ENCODE peak calls at places on chromosomes 11 and 22, in seven cellular contexts. K is bronchial epithelial cell, H is PC-9, R is astrocyte, Z is mammary epithelial cell, G is endodermal cell, Q is tibial artery. W is an unnamed sample.

GRCh38 chr11:75160328-75160757 is 9.4 kb downstream of the SLCO2B1 start:
- DNase-seq in K (no peak), H (no peak), Q (no peak), G (no peak), Z (no peak), R (no peak), W (no peak)

GRCh38 chr11:85277693-85278092 is 349.5 kb downstream of the DLG2 start:
- DNase-seq in H (no peak), Q (no peak), K (no peak), R (no peak), G (no peak), Z (no peak), W (no peak)

GRCh38 chr22:42473484-42474193 is 41.4 kb upstream of the NFAM1 start:
- DNase-seq in Q (no peak), H (peak; percentile 22), R (peak; percentile 14), G (no peak), K (peak; percentile 67), Z (peak; percentile 53), W (peak; percentile 63)

GRCh38 chr11:13216019-13217006 is 61.3 kb upstream of the BMAL1 start:
- DNase-seq in Q (no peak), K (peak; percentile 96), H (peak; percentile 80), R (peak; percentile 98), G (peak; percentile 86), Z (peak; percentile 96), W (no peak)

GRCh38 chr11:16194566-16194965 is 161.8 kb downstream of the SOX6 start:
- DNase-seq in Z (no peak), G (no peak), H (no peak), K (no peak), R (peak; percentile 48), Q (no peak), W (no peak)

GRCh38 chr22:36352775-36353507 is 34.8 kb downstream of the MYH9 start:
- DNase-seq in Q (peak; percentile 86), R (peak; percentile 88), Z (peak; percentile 71), G (no peak), K (no peak), H (no peak), W (no peak)

GRCh38 chr11:72781313-72782080 is 12.3 kb downstream of the STARD10 start:
- DNase-seq in G (peak; percentile 82), R (no peak), H (peak; percentile 32), K (no peak), Z (no peak), Q (no peak), W (peak; percentile 43)

GRCh38 chr11:3359092-3359824 is 19.7 kb downstream of the ZNF195 start:
- DNase-seq in Q (no peak), G (no peak), H (no peak), R (peak; percentile 11), K (no peak), Z (no peak), W (no peak)

GRCh38 chr22:22720201-22720723 is 75.8 kb downstream of the GGTLC2 start:
- DNase-seq in H (no peak), K (peak; percentile 41), R (no peak), G (peak; percentile 87), Q (no peak), Z (no peak), W (peak; percentile 84)

GRCh38 chr11:43837879-43838278 is 42.8 kb upstream of the ALKBH3 start:
- DNase-seq in G (no peak), K (no peak), Z (no peak), R (no peak), Q (no peak), H (no peak), W (no peak)

GRCh38 chr11:116913000-116913399 is 75.6 kb upstream of the APOA1 start:
- DNase-seq in Q (no peak), G (no peak), H (no peak), K (peak; percentile 77), R (peak; percentile 78), Z (peak; percentile 26), W (no peak)

GRCh38 chr11:126390418-126390817 is 34.9 kb downstream of the ST3GAL4 start:
- DNase-seq in K (no peak), Q (no peak), R (no peak), Z (no peak), H (no peak), G (no peak), W (no peak)

GRCh38 chr11:13073119-13073981 is 64.2 kb downstream of the RASSF10 start:
- DNase-seq in K (peak; percentile 99), Q (no peak), R (peak; percentile 87), Z (peak; percentile 100), G (no peak), H (peak; percentile 46), W (peak; percentile 78)

GRCh38 chr22:47901911-47902310 is 1139.5 kb downstream of the TBC1D22A start:
- DNase-seq in K (no peak), Z (no peak), R (no peak), G (peak; percentile 67), Q (no peak), H (no peak), W (no peak)

GRCh38 chr22:36360011-36360410 is 27.8 kb downstream of the MYH9 start:
- DNase-seq in G (no peak), Q (no peak), R (no peak), K (no peak), Z (no peak), H (no peak), W (no peak)

GRCh38 chr11:67071420-67072284 is 15.0 kb downstream of the RHOD start:
- DNase-seq in K (no peak), R (peak; percentile 32), G (peak; percentile 97), H (no peak), Z (no peak), Q (peak; percentile 70), W (peak; percentile 82)

GRCh38 chr22:20248461-20248959 is 19.6 kb downstream of the RTN4R start:
- DNase-seq in Z (no peak), H (no peak), K (no peak), Q (no peak), G (no peak), R (no peak), W (no peak)

GRCh38 chr11:102730036-102730815 is 5.5 kb upstream of the MMP8 start:
- DNase-seq in Q (no peak), R (peak; percentile 16), Z (no peak), H (no peak), G (no peak), K (no peak), W (no peak)

GRCh38 chr22:24011735-24012068 is 598 bp downstream of the CABIN1 start:
- DNase-seq in R (peak; percentile 6), Q (no peak), K (peak; percentile 20), Z (no peak), G (no peak), H (no peak), W (no peak)

GRCh38 chr11:128394436-128395089 is 192.8 kb downstream of the ETS1 start:
- DNase-seq in R (peak; percentile 25), Z (no peak), G (no peak), Q (no peak), H (no peak), K (no peak), W (no peak)

GRCh38 chr11:93737904-93738612 is 3.2 kb downstream of the TAF1D start:
- DNase-seq in R (peak; percentile 18), G (no peak), K (peak; percentile 84), Q (no peak), H (no peak), Z (peak; percentile 69), W (peak; percentile 42)

GRCh38 chr11:74325649-74326645 is 14.5 kb upstream of the P4HA3 start:
- DNase-seq in H (no peak), Q (peak; percentile 96), Z (no peak), R (peak; percentile 91), K (no peak), G (no peak), W (no peak)

GRCh38 chr11:117970400-117971024 is 15.7 kb upstream of the IL10RA start:
- DNase-seq in G (no peak), Q (peak; percentile 48), Z (peak; percentile 71), R (no peak), H (no peak), K (peak; percentile 80), W (no peak)

GRCh38 chr22:26393929-26394328 is 35.1 kb upstream of the ASPHD2 start:
- DNase-seq in K (no peak), H (no peak), Z (no peak), Q (no peak), G (peak; percentile 59), R (no peak), W (no peak)
- TF ChIP-seq CTCF in K (no peak), H (no peak), Z (no peak), Q (no peak), G (peak; percentile 60), R (no peak), W (peak; percentile 18)

DNA sequence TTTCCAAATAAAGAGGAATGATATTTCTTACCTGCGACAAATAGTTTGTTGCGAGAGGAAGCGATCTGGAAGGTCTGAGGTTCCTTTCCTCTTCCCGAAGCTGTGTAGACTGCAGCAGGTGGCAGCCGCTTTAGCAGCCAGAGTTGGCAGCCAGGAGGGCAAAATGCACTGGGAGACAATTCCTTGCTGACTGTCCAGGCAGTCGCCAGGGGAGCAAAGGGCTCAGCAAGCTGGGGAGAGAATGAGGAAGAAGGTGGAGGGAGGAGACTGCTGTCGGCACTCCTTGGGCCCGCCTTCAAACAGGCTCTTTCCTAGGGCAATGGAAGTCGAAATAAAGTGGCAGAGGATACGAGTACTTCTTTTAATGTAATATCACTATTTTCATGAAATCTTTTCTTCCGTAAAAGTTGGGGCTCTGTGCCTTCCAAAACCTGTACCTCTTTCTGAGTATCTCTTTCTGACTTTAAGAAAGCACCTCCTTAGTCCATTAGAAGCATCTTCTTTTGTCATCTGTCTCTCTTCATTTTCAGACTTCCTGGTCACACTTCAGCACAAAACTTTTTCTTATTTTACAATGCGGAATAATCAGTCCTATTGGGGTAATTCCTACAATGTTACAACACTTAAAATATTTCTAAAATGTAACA is at the start of gene IL18:
- DNase-seq in G (peak; percentile 75), H (peak; percentile 75), Q (peak; percentile 41), K (peak; percentile 74), R (no peak), Z (no peak), W (no peak)
- H3K4me3 ChIP-seq in G (no peak within 1 kb of the TSS), H (peak within 1 kb of the TSS; percentile 68), Q (peak within 1 kb of the TSS; percentile 18), K (peak within 1 kb of the TSS; percentile 43), R (no peak within 1 kb of the TSS), Z (no peak within 1 kb of the TSS), W (no peak within 1 kb of the TSS)

GRCh38 chr11:100328626-100329340 is 358.3 kb upstream of the ARHGAP42 start:
- DNase-seq in R (no peak), G (peak; percentile 51), H (peak; percentile 54), Q (no peak), Z (peak; percentile 87), K (peak; percentile 98), W (peak; percentile 16)
- TF ChIP-seq CTCF in R (no peak), G (peak; percentile 66), H (no peak), Q (no peak), Z (peak; percentile 4), K (peak; percentile 26), W (no peak)

DNA sequence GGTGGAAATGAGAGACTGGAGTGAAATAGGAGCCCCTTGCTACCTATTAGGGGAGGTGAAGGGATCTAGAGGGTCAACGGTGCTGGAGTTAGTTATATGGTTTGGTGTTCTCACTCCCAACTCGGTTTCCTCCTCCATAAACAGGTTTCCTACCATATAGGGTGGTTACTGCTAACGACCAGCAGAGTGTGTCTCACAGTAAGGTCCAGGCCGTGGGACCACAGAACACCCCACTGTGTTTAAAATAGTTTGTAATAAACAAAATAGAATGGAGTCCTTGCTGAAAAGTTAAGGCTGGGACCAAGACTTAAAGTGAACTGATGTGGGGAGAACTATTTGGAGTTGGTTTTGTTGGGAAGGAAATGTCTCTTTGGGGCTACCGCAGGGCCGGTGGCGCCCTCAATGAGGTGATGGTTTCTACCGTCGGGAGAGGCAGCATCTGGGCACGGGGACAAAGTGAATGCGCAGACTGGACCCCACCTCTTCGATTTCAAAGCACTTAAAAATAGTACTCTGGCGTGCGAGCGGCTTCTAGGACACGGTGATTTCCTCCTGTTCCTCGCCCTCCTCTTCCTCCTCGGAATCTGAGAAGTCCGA is 4.5 kb downstream of the DBX1 start:
- DNase-seq in H (no peak), Q (no peak), K (no peak), G (peak; percentile 75), Z (no peak), R (no peak), W (no peak)
- H3K4me3 ChIP-seq in H (no peak overlapping the region), Q (no peak overlapping the region), K (no peak overlapping the region), G (peak overlapping the region; percentile 82), Z (no peak overlapping the region), R (no peak overlapping the region), W (no peak overlapping the region)